ENCODE peak calls at places on chromosome 15, in six cellular contexts. One of them, this sample, is unnamed.

GRCh38 chr15:87871738-87872315 is 384.7 kb downstream of the NTRK3 start:
- DNase-seq in hepatocyte: no peak
- DNase-seq in AG04449: no peak
- DNase-seq in kidney: no peak
- DNase-seq in cardiac muscle cell: peak
- DNase-seq in AG10803: peak
- DNase-seq in this sample: no peak

GRCh38 chr15:97099040-97099439 is 768.5 kb downstream of the NR2F2 start:
- DNase-seq in hepatocyte: no peak
- DNase-seq in kidney: no peak
- DNase-seq in AG04449: no peak
- DNase-seq in AG10803: no peak
- DNase-seq in cardiac muscle cell: no peak
- DNase-seq in this sample: no peak

GRCh38 chr15:74788716-74789151 is 6.9 kb downstream of the CSK start:
- DNase-seq in cardiac muscle cell: no peak
- DNase-seq in kidney: peak
- DNase-seq in hepatocyte: no peak
- DNase-seq in AG10803: no peak
- DNase-seq in AG04449: no peak
- DNase-seq in this sample: no peak

GRCh38 chr15:28904541-28905303 is 18.9 kb downstream of the APBA2 start:
- DNase-seq in AG04449: no peak
- DNase-seq in cardiac muscle cell: peak
- DNase-seq in AG10803: no peak
- DNase-seq in kidney: no peak
- DNase-seq in hepatocyte: no peak
- DNase-seq in this sample: no peak

GRCh38 chr15:93179072-93179471 is 90.1 kb upstream of the RGMA start:
- DNase-seq in AG04449: no peak
- DNase-seq in kidney: peak
- DNase-seq in hepatocyte: peak
- DNase-seq in AG10803: no peak
- DNase-seq in cardiac muscle cell: peak
- DNase-seq in this sample: no peak

GRCh38 chr15:72358532-72359180 is 17.2 kb downstream of the HEXA start:
- DNase-seq in cardiac muscle cell: peak
- DNase-seq in AG04449: peak
- DNase-seq in hepatocyte: no peak
- DNase-seq in AG10803: peak
- DNase-seq in kidney: peak
- DNase-seq in this sample: peak

GRCh38 chr15:90603893-90604292 is 74.2 kb downstream of the CRTC3 start:
- DNase-seq in AG10803: peak
- DNase-seq in kidney: no peak
- DNase-seq in AG04449: no peak
- DNase-seq in cardiac muscle cell: peak
- DNase-seq in hepatocyte: no peak
- DNase-seq in this sample: no peak

GRCh38 chr15:70241561-70242320 is 144.0 kb upstream of the TLE3 start:
- DNase-seq in AG04449: no peak
- DNase-seq in hepatocyte: no peak
- DNase-seq in cardiac muscle cell: no peak
- DNase-seq in AG10803: no peak
- DNase-seq in kidney: no peak
- DNase-seq in this sample: no peak

DNA sequence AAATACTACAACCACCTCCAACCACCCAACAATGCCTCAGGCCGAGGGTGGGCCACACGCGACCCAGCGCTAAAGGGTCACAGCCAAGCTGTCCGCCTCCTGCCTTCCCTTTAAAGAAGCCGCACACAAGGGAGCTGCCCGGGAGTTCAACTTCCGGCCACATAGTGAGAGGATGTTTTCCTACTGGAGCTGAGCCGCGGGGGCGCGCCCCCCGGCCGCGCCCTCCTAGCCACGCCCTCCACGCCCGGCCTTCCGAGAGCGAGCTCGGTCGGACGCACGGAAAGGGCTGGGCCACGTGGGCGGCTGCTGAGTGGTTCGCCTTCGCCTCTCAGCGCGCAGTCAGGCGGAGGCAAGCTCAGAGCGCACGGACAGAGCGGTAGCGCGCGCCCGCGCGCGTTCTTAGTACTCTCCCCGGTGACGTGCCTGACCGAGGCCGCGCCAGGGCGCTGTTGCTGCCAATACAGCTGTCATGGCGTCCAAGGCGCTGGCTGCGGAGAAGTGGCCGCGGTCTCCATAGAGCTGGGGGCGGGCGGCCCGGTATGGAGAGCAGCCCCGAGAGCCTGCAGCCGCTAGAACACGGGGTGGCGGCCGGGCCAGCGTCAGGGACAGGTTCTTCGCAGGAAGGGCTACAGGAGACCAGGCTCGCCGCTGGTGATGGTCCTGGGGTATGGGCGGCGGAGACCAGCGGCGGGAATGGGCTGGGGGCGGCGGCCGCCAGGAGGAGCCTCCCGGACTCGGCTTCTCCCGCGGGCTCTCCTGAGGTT is at the start of gene MINDY2:
- DNase-seq in AG04449: peak
- DNase-seq in cardiac muscle cell: peak
- DNase-seq in AG10803: peak
- DNase-seq in hepatocyte: peak
- DNase-seq in kidney: peak
- DNase-seq in this sample: peak
- TF ChIP-seq CTCF in AG04449: peak
- TF ChIP-seq CTCF in cardiac muscle cell: peak
- TF ChIP-seq CTCF in AG10803: peak
- TF ChIP-seq CTCF in hepatocyte: peak
- TF ChIP-seq CTCF in kidney: peak
- TF ChIP-seq CTCF in this sample: peak

GRCh38 chr15:67085818-67086649 is 20.6 kb downstream of the SMAD3 start:
- DNase-seq in cardiac muscle cell: peak
- DNase-seq in kidney: no peak
- DNase-seq in hepatocyte: no peak
- DNase-seq in AG10803: peak
- DNase-seq in AG04449: peak
- DNase-seq in this sample: peak
- H3K4me3 ChIP-seq in cardiac muscle cell: no peak
- H3K4me3 ChIP-seq in kidney: no peak
- H3K4me3 ChIP-seq in hepatocyte: no peak
- H3K4me3 ChIP-seq in AG10803: no peak
- H3K4me3 ChIP-seq in AG04449: no peak
- H3K4me3 ChIP-seq in this sample: no peak

DNA sequence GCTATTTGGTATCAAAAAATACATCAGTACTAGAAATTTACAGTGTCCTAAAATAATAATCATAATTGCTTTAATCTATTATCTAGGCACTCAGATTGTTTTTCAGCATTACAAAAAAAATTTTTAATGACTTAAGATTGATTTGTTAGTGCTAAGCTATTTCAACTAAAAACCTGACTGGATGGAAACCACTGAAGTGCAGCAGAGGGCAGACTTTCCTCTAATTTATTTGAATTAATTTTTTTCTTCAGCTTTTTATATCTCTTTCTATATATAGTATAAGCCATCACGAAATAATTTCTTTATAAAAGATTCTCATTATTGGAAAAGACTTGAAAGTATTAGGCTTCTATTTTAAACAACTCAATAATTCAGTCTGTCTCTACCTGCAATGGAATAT is 131.4 kb downstream of the IQCH start:
- DNase-seq in AG10803: no peak
- DNase-seq in AG04449: no peak
- DNase-seq in hepatocyte: no peak
- DNase-seq in kidney: no peak
- DNase-seq in cardiac muscle cell: no peak
- DNase-seq in this sample: no peak
- TF ChIP-seq CTCF in AG10803: peak
- TF ChIP-seq CTCF in AG04449: no peak
- TF ChIP-seq CTCF in hepatocyte: peak
- TF ChIP-seq CTCF in kidney: no peak
- TF ChIP-seq CTCF in cardiac muscle cell: peak
- TF ChIP-seq CTCF in this sample: no peak

DNA sequence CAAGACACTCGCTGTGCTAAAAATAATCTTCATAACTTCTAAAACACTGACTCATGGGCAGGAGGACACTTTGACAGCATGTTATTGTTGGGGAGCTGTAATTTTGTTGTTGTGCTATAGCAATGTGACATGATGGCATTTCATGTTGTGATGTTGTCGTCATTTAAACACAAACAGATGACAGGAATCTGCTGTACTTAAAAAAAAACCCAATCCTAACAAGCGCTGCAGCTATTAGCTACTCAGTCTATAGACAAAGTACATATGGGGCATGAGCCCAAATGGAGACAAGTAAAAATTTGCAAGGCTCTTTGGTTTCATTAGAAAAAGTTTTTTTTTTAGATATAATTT is 828 bp upstream of the ATOSA start:
- DNase-seq in kidney: no peak
- DNase-seq in AG10803: peak
- DNase-seq in AG04449: no peak
- DNase-seq in cardiac muscle cell: peak
- DNase-seq in hepatocyte: no peak
- DNase-seq in this sample: peak
- H3K4me3 ChIP-seq in kidney: peak
- H3K4me3 ChIP-seq in AG10803: peak
- H3K4me3 ChIP-seq in AG04449: peak
- H3K4me3 ChIP-seq in cardiac muscle cell: peak
- H3K4me3 ChIP-seq in hepatocyte: peak
- H3K4me3 ChIP-seq in this sample: peak

DNA sequence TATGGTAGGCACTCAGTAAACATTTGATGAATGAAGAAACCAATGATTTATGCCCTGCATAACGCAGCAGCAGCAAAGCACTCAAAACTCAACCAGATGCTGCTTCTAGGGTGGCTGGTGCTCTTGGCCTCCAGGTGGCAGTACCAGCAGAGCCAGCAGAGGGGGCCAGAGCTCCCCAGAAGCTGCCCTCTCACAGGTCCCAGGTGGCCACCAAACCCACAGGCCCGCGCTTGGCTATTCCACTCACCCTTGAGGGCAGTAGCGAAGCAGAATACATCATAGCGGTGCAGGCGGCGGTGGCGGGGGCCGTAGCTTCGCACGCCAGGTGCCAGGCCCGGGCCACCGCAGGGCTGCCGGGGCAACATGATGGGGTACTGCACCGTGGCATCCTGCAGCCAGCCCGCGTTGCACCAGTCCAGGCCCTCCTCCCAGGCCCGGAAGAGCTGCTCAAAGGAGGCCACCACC is 16.6 kb downstream of the HAPLN3 start:
- DNase-seq in AG10803: peak
- DNase-seq in kidney: no peak
- DNase-seq in cardiac muscle cell: peak
- DNase-seq in hepatocyte: peak
- DNase-seq in AG04449: no peak
- DNase-seq in this sample: peak
- TF ChIP-seq CTCF in AG10803: peak
- TF ChIP-seq CTCF in kidney: peak
- TF ChIP-seq CTCF in cardiac muscle cell: peak
- TF ChIP-seq CTCF in hepatocyte: peak
- TF ChIP-seq CTCF in AG04449: peak
- TF ChIP-seq CTCF in this sample: peak

GRCh38 chr15:101010781-101011180 is 91.6 kb downstream of the LRRK1 start:
- DNase-seq in cardiac muscle cell: no peak
- DNase-seq in hepatocyte: no peak
- DNase-seq in AG10803: no peak
- DNase-seq in kidney: no peak
- DNase-seq in AG04449: no peak
- DNase-seq in this sample: no peak

GRCh38 chr15:101006931-101007687 is 88.0 kb downstream of the LRRK1 start:
- DNase-seq in kidney: peak
- DNase-seq in cardiac muscle cell: peak
- DNase-seq in AG10803: peak
- DNase-seq in AG04449: no peak
- DNase-seq in hepatocyte: peak
- DNase-seq in this sample: peak

GRCh38 chr15:101011582-101011981 is 92.4 kb downstream of the LRRK1 start:
- DNase-seq in kidney: no peak
- DNase-seq in AG10803: no peak
- DNase-seq in cardiac muscle cell: no peak
- DNase-seq in hepatocyte: no peak
- DNase-seq in AG04449: no peak
- DNase-seq in this sample: no peak

GRCh38 chr15:101008158-101009139 is 89.3 kb downstream of the LRRK1 start:
- DNase-seq in hepatocyte: peak
- DNase-seq in AG04449: no peak
- DNase-seq in kidney: peak
- DNase-seq in cardiac muscle cell: peak
- DNase-seq in AG10803: peak
- DNase-seq in this sample: no peak

GRCh38 chr15:101009176-101009575 is 90.0 kb downstream of the LRRK1 start:
- DNase-seq in AG10803: no peak
- DNase-seq in hepatocyte: no peak
- DNase-seq in AG04449: no peak
- DNase-seq in kidney: no peak
- DNase-seq in cardiac muscle cell: no peak
- DNase-seq in this sample: no peak
- H3K4me3 ChIP-seq in AG10803: no peak
- H3K4me3 ChIP-seq in hepatocyte: no peak
- H3K4me3 ChIP-seq in AG04449: no peak
- H3K4me3 ChIP-seq in kidney: peak
- H3K4me3 ChIP-seq in cardiac muscle cell: no peak
- H3K4me3 ChIP-seq in this sample: no peak

DNA sequence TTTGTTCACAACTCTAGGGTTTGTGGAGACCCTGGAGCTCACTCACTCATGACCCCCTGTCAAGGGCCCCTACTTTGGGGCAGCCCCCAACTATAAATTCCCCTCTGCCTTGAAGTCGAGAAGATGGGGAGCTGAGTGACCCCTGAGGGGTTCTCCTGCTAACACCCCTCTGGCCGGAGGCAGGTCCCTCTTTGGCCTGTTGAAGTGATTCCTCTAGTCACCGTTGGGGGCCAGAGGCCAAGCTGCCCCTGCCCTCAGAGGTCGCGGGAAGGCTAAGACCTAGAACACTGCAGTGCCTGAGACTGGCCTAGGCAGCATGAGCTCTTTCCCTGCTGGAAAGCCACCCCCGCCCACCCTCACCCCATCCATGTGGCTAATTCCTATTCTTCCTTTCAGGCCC is 15.4 kb upstream of the SKOR1 start:
- DNase-seq in AG10803: no peak
- DNase-seq in AG04449: no peak
- DNase-seq in hepatocyte: no peak
- DNase-seq in cardiac muscle cell: no peak
- DNase-seq in kidney: no peak
- DNase-seq in this sample: no peak
- TF ChIP-seq CTCF in AG10803: no peak
- TF ChIP-seq CTCF in AG04449: no peak
- TF ChIP-seq CTCF in hepatocyte: no peak
- TF ChIP-seq CTCF in cardiac muscle cell: no peak
- TF ChIP-seq CTCF in kidney: no peak
- TF ChIP-seq CTCF in this sample: no peak

This sample was measured in HFF-Myc.